ENCODE peak calls at places on chromosome 13, in six cellular contexts. B is GM23338, U is HEK293T, R is nephron progenitor cell, Y is germinal center, G is NCI-H2029 treated with DMSO at 0.1 percent for 48 hours. A is an unnamed sample.

GRCh38 chr13:53249236-53249635 is 220.6 kb downstream of the OLFM4 start:
- DNase-seq in B (peak), U (no peak), R (no peak), Y (no peak), G (no peak), A (no peak)

GRCh38 chr13:42899266-42899665 is 92.8 kb downstream of the EPSTI1 start:
- DNase-seq in B (no peak), U (no peak), R (no peak), Y (no peak), G (no peak), A (no peak)

GRCh38 chr13:81927347-81927746 is 1586.4 kb upstream of the SPRY2 start:
- DNase-seq in B (peak), U (peak), R (no peak), Y (no peak), G (no peak), A (peak)

GRCh38 chr13:45996631-45997030 is 55.9 kb downstream of the ZC3H13 start:
- DNase-seq in B (no peak), U (no peak), R (no peak), Y (no peak), G (no peak), A (no peak)

GRCh38 chr13:100957741-100958140 is 283.1 kb upstream of the TMTC4 start:
- DNase-seq in B (no peak), U (no peak), R (no peak), Y (no peak), G (no peak), A (no peak)

GRCh38 chr13:110005563-110005962 is 219.2 kb upstream of the IRS2 start:
- DNase-seq in B (no peak), U (no peak), R (no peak), Y (no peak), G (no peak), A (no peak)

GRCh38 chr13:78241278-78241919 is 322.8 kb upstream of the EDNRB start:
- DNase-seq in B (peak), U (peak), R (peak), Y (peak), G (peak), A (peak)

GRCh38 chr13:28553971-28554370 is 59.0 kb upstream of the FLT1 start:
- DNase-seq in B (no peak), U (no peak), R (no peak), Y (no peak), G (no peak), A (no peak)

GRCh38 chr13:49256841-49257240 is 9.1 kb downstream of the CDADC1 start:
- DNase-seq in B (no peak), U (no peak), R (no peak), Y (no peak), G (no peak), A (no peak)

GRCh38 chr13:99272481-99272880 is 14.3 kb upstream of the GPR18 start:
- DNase-seq in B (no peak), U (no peak), R (no peak), Y (no peak), G (no peak), A (no peak)

GRCh38 chr13:108915095-108915633 is 285.8 kb downstream of the MYO16 start:
- DNase-seq in B (peak), U (no peak), R (no peak), Y (no peak), G (peak), A (no peak)

GRCh38 chr13:50124536-50125305 is 109.5 kb downstream of the KCNRG start:
- DNase-seq in B (peak), U (peak), R (peak), Y (no peak), G (no peak), A (peak)

GRCh38 chr13:92896842-92897241 is 329.8 kb upstream of the GPC6 start:
- DNase-seq in B (peak), U (peak), R (no peak), Y (no peak), G (peak), A (peak)

GRCh38 chr13:51818771-51819511 is 15.0 kb upstream of the DHRS12 start:
- DNase-seq in B (no peak), U (no peak), R (no peak), Y (no peak), G (no peak), A (no peak)

A was measured in D341Med.